ENCODE peak calls at places on chromosomes 16 and 17, in five cellular contexts. R is activated T-helper 1 cell treated with anti-CD3 and anti-CD28 coated beads, Interleukin-2, amount 50 U/mL, for 16 hours; V is skeletal muscle cell; B is IMR-90; H is activated CD4-positive, alpha-beta T cell treated with anti-CD3 and anti-CD28 coated beads, Interleukin-2, amount 50 U/mL, for 1 hour. M is an unnamed sample.

GRCh38 chr16:84709609-84710008 is 9.8 kb downstream of the USP10 start:
- DNase-seq in R (no peak), V (no peak), B (no peak), H (no peak), M (no peak)

GRCh38 chr16:56861092-56861610 is 3.9 kb upstream of the SLC12A3 start:
- DNase-seq in R (no peak), V (no peak), B (no peak), H (no peak), M (no peak)

GRCh38 chr16:3503513-3503912 is 2.7 kb downstream of the CLUAP1 start:
- DNase-seq in R (peak; percentile 13), V (no peak), B (no peak), H (peak; percentile 48), M (no peak)

GRCh38 chr17:50850640-50851039 is 15.3 kb downstream of the WFIKKN2 start:
- DNase-seq in R (no peak), V (no peak), B (no peak), H (no peak), M (no peak)

GRCh38 chr17:11391134-11391533 is 150.1 kb downstream of the SHISA6 start:
- DNase-seq in R (no peak), V (no peak), B (no peak), H (no peak), M (no peak)

GRCh38 chr16:4521971-4522623 is 16.5 kb downstream of the CDIP1 start:
- DNase-seq in R (no peak), V (no peak), B (no peak), H (no peak), M (peak; percentile 43)

GRCh38 chr16:2473425-2473926 is 1.5 kb upstream of the TBC1D24 start:
- DNase-seq in R (no peak), V (no peak), B (no peak), H (peak; percentile 25), M (no peak)

GRCh38 chr17:56317351-56318208 is 164.3 kb downstream of the ANKFN1 start:
- DNase-seq in R (no peak), V (no peak), B (no peak), H (no peak), M (no peak)

GRCh38 chr17:20291076-20291475 is 176.3 kb downstream of the LGALS9B start:
- DNase-seq in R (no peak), V (no peak), B (no peak), H (no peak), M (no peak)

GRCh38 chr17:81566461-81567126 is 14.4 kb upstream of the FAAP100 start:
- DNase-seq in R (no peak), V (peak; percentile 96), B (peak; percentile 93), H (no peak), M (peak; percentile 71)

GRCh38 chr17:19579192-19579668 is 45.6 kb downstream of the SLC47A1 start:
- DNase-seq in R (no peak), V (no peak), B (no peak), H (no peak), M (no peak)